ENCODE peak calls at places on chromosomes 2 and 18, in six cellular contexts. M, E, G, B, U and W are unnamed samples. For H3K27me3, the result is how much of the 10 kb centered on the place peaks cover.

GRCh38 chr2:144582651-144583361 is 62.9 kb upstream of the ZEB2 start:
- DNase-seq in M (no peak), E (no peak), G (peak), B (no peak), U (no peak), W (no peak)

GRCh38 chr2:180979086-180979934 is 1.1 kb upstream of the UBE2E3 start:
- DNase-seq in M (no peak), E (no peak), G (peak), B (peak), U (no peak), W (no peak)

GRCh38 chr2:66507673-66508127 is 72.8 kb downstream of the MEIS1 start:
- DNase-seq in M (no peak), E (no peak), G (peak), B (no peak), U (no peak), W (peak)

GRCh38 chr2:140696449-140696848 is 1434.4 kb downstream of the LRP1B start:
- DNase-seq in M (no peak), E (no peak), G (peak), B (peak), U (no peak), W (no peak)

GRCh38 chr2:177796644-177797415 is 275.7 kb downstream of the PDE11A start:
- DNase-seq in M (no peak), E (no peak), G (no peak), B (no peak), U (no peak), W (no peak)

GRCh38 chr2:44526352-44526751 is 164.6 kb downstream of the CAMKMT start:
- DNase-seq in M (no peak), E (no peak), G (no peak), B (no peak), U (no peak), W (no peak)

GRCh38 chr2:207008105-207008990 is 69.0 kb downstream of the CPO start:
- DNase-seq in M (no peak), E (no peak), G (peak), B (peak), U (no peak), W (peak)

GRCh38 chr2:95314964-95315611 is 17.9 kb downstream of the KCNIP3 start:
- DNase-seq in M (no peak), E (peak), G (peak), B (peak), U (no peak), W (peak)

GRCh38 chr2:28654981-28655322 is 96.7 kb upstream of the PPP1CB start:
- DNase-seq in M (peak), E (no peak), G (peak), B (peak), U (no peak), W (no peak)

GRCh38 chr2:239272626-239273025 is 128.2 kb downstream of the HDAC4 start:
- DNase-seq in M (no peak), E (peak), G (no peak), B (no peak), U (no peak), W (peak)

GRCh38 chr2:240933048-240933965 is 27.2 kb downstream of the CROCC2 start:
- DNase-seq in M (peak), E (peak), G (no peak), B (no peak), U (peak), W (peak)

GRCh38 chr18:70469916-70470315 is 181.1 kb downstream of the SOCS6 start:
- DNase-seq in M (no peak), E (no peak), G (peak), B (no peak), U (no peak), W (no peak)

GRCh38 chr2:238123991-238124470 is 14.4 kb upstream of the KLHL30 start:
- DNase-seq in M (no peak), E (no peak), G (no peak), B (no peak), U (peak), W (no peak)

GRCh38 chr2:217033191-217033590 is 173.3 kb upstream of the TNP1 start:
- DNase-seq in M (no peak), E (no peak), G (no peak), B (no peak), U (no peak), W (no peak)

GRCh38 chr2:165471349-165471975 is 2.0 kb downstream of the CSRNP3 start:
- DNase-seq in M (no peak), E (no peak), G (peak), B (no peak), U (no peak), W (no peak)

GRCh38 chr2:101850450-101850849 is 141.3 kb upstream of the IL1R2 start:
- DNase-seq in M (no peak), E (no peak), G (no peak), B (peak), U (no peak), W (no peak)

GRCh38 chr2:18603867-18604572 is 14.7 kb upstream of the NT5C1B start:
- DNase-seq in M (no peak), E (no peak), G (no peak), B (no peak), U (no peak), W (no peak)

GRCh38 chr18:58608216-58608615 is 20.7 kb downstream of the ALPK2 start:
- DNase-seq in M (no peak), E (no peak), G (no peak), B (no peak), U (no peak), W (no peak)

GRCh38 chr18:35745814-35746213 is 164.3 kb downstream of the GALNT1 start:
- DNase-seq in M (no peak), E (no peak), G (no peak), B (no peak), U (no peak), W (no peak)

GRCh38 chr2:126898636-126899035 is at the start of gene TEX51:
- DNase-seq in M (no peak), E (no peak), G (no peak), B (no peak), U (peak), W (no peak)

GRCh38 chr2:67923696-67924095 is 139.1 kb downstream of the C1D start:
- DNase-seq in M (no peak), E (no peak), G (no peak), B (no peak), U (no peak), W (no peak)

GRCh38 chr2:69113627-69114026 is 100.6 kb downstream of the ANTXR1 start:
- DNase-seq in M (no peak), E (no peak), G (no peak), B (no peak), U (no peak), W (no peak)

GRCh38 chr2:119004602-119005001 is 62.6 kb downstream of the MARCO start:
- DNase-seq in M (no peak), E (no peak), G (no peak), B (peak), U (no peak), W (no peak)

GRCh38 chr2:144515694-144516416 is 4.1 kb downstream of the ZEB2 start:
- DNase-seq in M (no peak), E (peak), G (no peak), B (no peak), U (peak), W (peak)

GRCh38 chr2:26070684-26071189 is 36.9 kb downstream of the RAB10 start:
- DNase-seq in M (no peak), E (no peak), G (no peak), B (no peak), U (no peak), W (no peak)

GRCh38 chr2:26068602-26069298 is 34.9 kb downstream of the RAB10 start:
- DNase-seq in M (no peak), E (no peak), G (peak), B (peak), U (no peak), W (no peak)

GRCh38 chr2:26064846-26065245 is 31.0 kb downstream of the RAB10 start:
- DNase-seq in M (no peak), E (no peak), G (no peak), B (no peak), U (no peak), W (no peak)

GRCh38 chr2:26067186-26067974 is 33.5 kb downstream of the RAB10 start:
- DNase-seq in M (no peak), E (no peak), G (no peak), B (no peak), U (no peak), W (no peak)

GRCh38 chr2:26067980-26068507 is 34.2 kb downstream of the RAB10 start:
- DNase-seq in M (no peak), E (no peak), G (peak), B (peak), U (no peak), W (no peak)
- H3K4me3 ChIP-seq in M (no peak), E (no peak), G (no peak), B (no peak), U (no peak), W (no peak)

DNA sequence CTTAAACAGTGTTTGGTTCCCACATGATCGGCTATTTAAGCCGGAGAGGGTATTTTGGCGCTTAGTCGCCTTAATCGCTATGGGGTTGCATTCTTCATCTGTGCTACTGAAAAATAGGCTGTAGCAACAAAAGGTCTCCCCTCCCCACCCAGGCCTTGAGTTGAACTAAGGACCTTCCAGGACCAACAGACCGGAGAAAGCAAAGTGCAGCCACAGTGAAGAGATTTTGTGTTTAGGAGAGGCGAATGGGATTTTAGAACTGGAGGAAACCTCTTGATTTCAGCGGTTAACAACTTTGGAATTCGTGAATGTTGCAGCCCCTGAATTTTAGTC is 1.4 kb downstream of the ITGA6 start:
- DNase-seq in M (no peak), E (no peak), G (no peak), B (no peak), U (no peak), W (no peak)
- H3K27me3 ChIP-seq in M (under half), E (under half), G (under half), B (under half), U (under half), W (under half)

GRCh38 chr2:162243305-162243693 is at the start of gene FAP:
- DNase-seq in M (no peak), E (no peak), G (no peak), B (no peak), U (no peak), W (no peak)
- H3K4me3 ChIP-seq in M (peak), E (peak), G (no peak), B (no peak), U (peak), W (no peak)

GRCh38 chr2:222738312-222738711 is 66.9 kb downstream of the MOGAT1 start:
- DNase-seq in M (no peak), E (no peak), G (no peak), B (no peak), U (no peak), W (no peak)

GRCh38 chr2:222733846-222734689 is 62.6 kb downstream of the MOGAT1 start:
- DNase-seq in M (no peak), E (peak), G (no peak), B (no peak), U (no peak), W (no peak)

GRCh38 chr2:222738759-222739292 is 67.4 kb downstream of the MOGAT1 start:
- DNase-seq in M (no peak), E (no peak), G (no peak), B (no peak), U (no peak), W (no peak)

GRCh38 chr2:222734690-222735014 is 63.2 kb downstream of the MOGAT1 start:
- DNase-seq in M (no peak), E (no peak), G (no peak), B (no peak), U (no peak), W (no peak)

GRCh38 chr2:222736301-222736700 is 64.8 kb downstream of the MOGAT1 start:
- DNase-seq in M (no peak), E (no peak), G (no peak), B (no peak), U (no peak), W (no peak)
- H3K27me3 ChIP-seq in M (under half), E (under half), G (under half), B (under half), U (under half), W (under half)

DNA sequence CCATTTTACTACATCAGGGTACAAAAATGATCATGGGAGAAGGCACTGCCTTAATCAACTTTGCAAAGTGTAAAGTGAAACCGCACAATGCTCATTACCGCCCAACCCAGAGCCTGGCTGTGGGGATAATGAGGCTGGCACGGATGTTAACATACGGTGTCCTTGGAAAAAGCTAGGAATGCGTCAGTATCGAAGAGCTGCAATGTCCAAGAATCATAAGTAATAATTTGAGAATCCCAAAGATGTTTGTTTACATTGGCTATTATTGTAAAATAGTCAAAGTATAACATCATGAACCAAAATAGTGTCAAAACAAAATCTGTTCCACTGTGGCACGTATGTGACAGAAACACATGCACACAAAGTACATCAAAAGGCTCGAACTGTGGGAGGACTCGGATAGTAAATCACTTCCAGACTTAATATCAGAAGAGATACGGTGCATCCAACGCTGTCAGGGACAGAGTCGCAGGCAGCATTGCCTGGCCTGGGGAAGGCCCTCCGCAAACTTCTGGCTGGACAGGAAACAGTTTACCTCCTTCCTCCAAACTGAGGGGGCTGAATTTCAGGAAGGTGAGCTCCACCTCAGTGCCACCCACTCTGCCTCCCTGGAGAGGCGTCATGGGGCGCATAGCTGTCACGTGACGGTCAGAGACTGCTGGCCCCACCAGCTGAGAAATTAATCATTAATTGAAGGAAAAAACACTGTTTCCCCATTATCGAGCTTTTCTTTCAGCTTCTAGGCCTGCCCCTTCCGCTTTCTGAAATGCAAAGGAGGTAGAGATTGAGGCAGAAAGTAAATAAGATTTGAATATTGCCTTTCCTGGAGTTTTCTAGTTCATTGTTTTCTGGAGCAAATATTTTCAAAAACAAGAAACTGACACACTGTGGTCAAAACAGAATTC is 1.8 kb upstream of the ID2 start:
- DNase-seq in M (peak), E (no peak), G (peak), B (no peak), U (no peak), W (peak)
- H3K4me3 ChIP-seq in M (peak), E (peak), G (no peak), B (no peak), U (peak), W (no peak)

GRCh38 chr2:65456074-65456473 is 23.7 kb upstream of the SPRED2 start:
- DNase-seq in M (no peak), E (no peak), G (no peak), B (peak), U (no peak), W (no peak)
- H3K27me3 ChIP-seq in M (under half), E (under half), G (under half), B (under half), U (under half), W (under half)

GRCh38 chr2:63058149-63058741 is 7.6 kb downstream of the OTX1 start:
- DNase-seq in M (no peak), E (no peak), G (peak), B (no peak), U (no peak), W (peak)
- H3K4me3 ChIP-seq in M (no peak), E (peak), G (no peak), B (no peak), U (no peak), W (peak)

GRCh38 chr18:75212626-75213110 is 2.1 kb downstream of the TSHZ1 start:
- DNase-seq in M (no peak), E (no peak), G (peak), B (no peak), U (no peak), W (no peak)
- H3K27me3 ChIP-seq in M (under half), E (under half), G (under half), B (under half), U (under half), W (under half)

DNA sequence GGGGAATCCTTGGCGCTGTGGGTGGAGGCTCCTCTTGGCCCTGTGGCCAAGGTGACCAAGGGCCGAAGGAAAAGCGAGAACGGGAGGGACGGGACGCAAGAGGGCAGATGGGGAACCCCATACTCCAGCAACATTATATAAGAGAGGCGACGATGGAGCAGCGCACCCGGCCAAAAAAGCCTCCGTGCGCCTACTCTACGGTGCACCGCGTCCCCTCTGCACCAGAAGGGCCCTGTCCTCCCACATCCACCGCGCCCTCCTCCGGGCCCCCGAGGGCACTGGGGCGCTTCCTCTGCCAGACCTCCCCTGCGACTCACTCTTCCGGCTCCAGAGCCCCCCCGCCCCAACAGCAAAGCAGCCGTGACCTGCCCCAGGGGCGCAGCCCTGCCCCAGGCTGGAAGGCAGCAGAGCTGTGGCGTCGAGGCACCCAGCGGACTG is 106.1 kb upstream of the CD302 start:
- DNase-seq in M (no peak), E (no peak), G (no peak), B (no peak), U (peak), W (no peak)
- H3K4me3 ChIP-seq in M (peak), E (peak), G (peak), B (peak), U (peak), W (peak)